ENCODE peak calls at places on chromosomes 4 and X, in ten cellular contexts. One of them, this sample, is unnamed.
A peak's percentile ranks its signal among the peaks of the same experiment; 100 is the strongest.

GRCh38 chrX:31580227-31580626 is 508.4 kb upstream of the FTHL17 start:
- DNase-seq in prostate gland: no peak
- DNase-seq in lower leg skin: no peak
- DNase-seq in AG04450: no peak
- DNase-seq in SK-N-SH: no peak
- DNase-seq in choroid plexus epithelial cell: peak; percentile 15
- DNase-seq in AG04449: no peak
- DNase-seq in tibial artery: no peak
- DNase-seq in tibial nerve: no peak
- DNase-seq in heart right ventricle: no peak
- DNase-seq in this sample: no peak

GRCh38 chrX:97845451-97845850 is 961.7 kb downstream of the RPA4 start:
- DNase-seq in SK-N-SH: peak; percentile 1
- DNase-seq in tibial artery: no peak
- DNase-seq in AG04450: no peak
- DNase-seq in AG04449: no peak
- DNase-seq in prostate gland: no peak
- DNase-seq in heart right ventricle: no peak
- DNase-seq in tibial nerve: no peak
- DNase-seq in choroid plexus epithelial cell: no peak
- DNase-seq in lower leg skin: no peak
- DNase-seq in this sample: no peak

GRCh38 chr4:173990126-173990878 is 293.2 kb downstream of the FBXO8 start:
- DNase-seq in tibial nerve: no peak
- DNase-seq in tibial artery: no peak
- DNase-seq in AG04450: no peak
- DNase-seq in SK-N-SH: no peak
- DNase-seq in heart right ventricle: peak; percentile 11
- DNase-seq in prostate gland: no peak
- DNase-seq in AG04449: peak; percentile 9
- DNase-seq in lower leg skin: no peak
- DNase-seq in choroid plexus epithelial cell: peak; percentile 69
- DNase-seq in this sample: no peak

GRCh38 chr4:177272007-177272406 is 37.7 kb upstream of the NEIL3 start:
- DNase-seq in lower leg skin: no peak
- DNase-seq in AG04450: no peak
- DNase-seq in tibial artery: no peak
- DNase-seq in prostate gland: no peak
- DNase-seq in AG04449: no peak
- DNase-seq in choroid plexus epithelial cell: no peak
- DNase-seq in heart right ventricle: no peak
- DNase-seq in tibial nerve: no peak
- DNase-seq in SK-N-SH: no peak
- DNase-seq in this sample: no peak

GRCh38 chrX:85994787-85995186 is 52.6 kb downstream of the CHM start:
- DNase-seq in lower leg skin: no peak
- DNase-seq in choroid plexus epithelial cell: peak; percentile 6
- DNase-seq in AG04449: no peak
- DNase-seq in prostate gland: no peak
- DNase-seq in tibial nerve: no peak
- DNase-seq in SK-N-SH: no peak
- DNase-seq in heart right ventricle: no peak
- DNase-seq in tibial artery: no peak
- DNase-seq in AG04450: no peak
- DNase-seq in this sample: no peak

GRCh38 chrX:69323786-69324720 is 158.8 kb upstream of the PJA1 start:
- DNase-seq in prostate gland: no peak
- DNase-seq in tibial artery: no peak
- DNase-seq in tibial nerve: no peak
- DNase-seq in AG04450: no peak
- DNase-seq in SK-N-SH: peak; percentile 3
- DNase-seq in heart right ventricle: no peak
- DNase-seq in lower leg skin: no peak
- DNase-seq in choroid plexus epithelial cell: no peak
- DNase-seq in AG04449: no peak
- DNase-seq in this sample: no peak

GRCh38 chrX:68669094-68669830 is 21.8 kb downstream of the STARD8 start:
- DNase-seq in tibial nerve: no peak
- DNase-seq in lower leg skin: no peak
- DNase-seq in AG04449: no peak
- DNase-seq in prostate gland: no peak
- DNase-seq in tibial artery: no peak
- DNase-seq in choroid plexus epithelial cell: no peak
- DNase-seq in AG04450: no peak
- DNase-seq in heart right ventricle: no peak
- DNase-seq in SK-N-SH: peak; percentile 68
- DNase-seq in this sample: no peak

GRCh38 chr4:43457866-43458265 is 565.4 kb downstream of the GRXCR1 start:
- DNase-seq in prostate gland: no peak
- DNase-seq in heart right ventricle: no peak
- DNase-seq in tibial artery: no peak
- DNase-seq in SK-N-SH: no peak
- DNase-seq in lower leg skin: no peak
- DNase-seq in tibial nerve: no peak
- DNase-seq in AG04450: no peak
- DNase-seq in AG04449: peak; percentile 4
- DNase-seq in choroid plexus epithelial cell: peak; percentile 16
- DNase-seq in this sample: no peak

GRCh38 chrX:9342581-9343051 is 122.2 kb upstream of the TBL1X start:
- DNase-seq in choroid plexus epithelial cell: peak; percentile 85
- DNase-seq in tibial artery: peak; percentile 92
- DNase-seq in AG04450: no peak
- DNase-seq in SK-N-SH: peak; percentile 90
- DNase-seq in prostate gland: peak; percentile 56
- DNase-seq in tibial nerve: peak; percentile 62
- DNase-seq in AG04449: no peak
- DNase-seq in heart right ventricle: peak; percentile 86
- DNase-seq in lower leg skin: peak; percentile 70
- DNase-seq in this sample: no peak

GRCh38 chr4:124177647-124178425 is 534.7 kb downstream of the ANKRD50 start:
- DNase-seq in tibial nerve: no peak
- DNase-seq in prostate gland: no peak
- DNase-seq in SK-N-SH: no peak
- DNase-seq in choroid plexus epithelial cell: peak; percentile 76
- DNase-seq in AG04449: no peak
- DNase-seq in tibial artery: no peak
- DNase-seq in lower leg skin: no peak
- DNase-seq in AG04450: peak; percentile 55
- DNase-seq in heart right ventricle: no peak
- DNase-seq in this sample: no peak

GRCh38 chrX:139206914-139207313 is 323.6 kb upstream of the F9 start:
- DNase-seq in tibial artery: no peak
- DNase-seq in heart right ventricle: no peak
- DNase-seq in AG04449: no peak
- DNase-seq in choroid plexus epithelial cell: no peak
- DNase-seq in AG04450: no peak
- DNase-seq in prostate gland: no peak
- DNase-seq in SK-N-SH: no peak
- DNase-seq in tibial nerve: no peak
- DNase-seq in lower leg skin: no peak
- DNase-seq in this sample: no peak

GRCh38 chrX:139202742-139203410 is 327.7 kb upstream of the F9 start:
- DNase-seq in heart right ventricle: no peak
- DNase-seq in AG04449: no peak
- DNase-seq in tibial nerve: no peak
- DNase-seq in lower leg skin: no peak
- DNase-seq in SK-N-SH: no peak
- DNase-seq in prostate gland: no peak
- DNase-seq in choroid plexus epithelial cell: no peak
- DNase-seq in AG04450: no peak
- DNase-seq in tibial artery: no peak
- DNase-seq in this sample: no peak

GRCh38 chrX:139204576-139204902 is 326.0 kb upstream of the F9 start:
- DNase-seq in choroid plexus epithelial cell: no peak
- DNase-seq in SK-N-SH: no peak
- DNase-seq in heart right ventricle: no peak
- DNase-seq in tibial nerve: no peak
- DNase-seq in prostate gland: no peak
- DNase-seq in tibial artery: no peak
- DNase-seq in lower leg skin: no peak
- DNase-seq in AG04449: no peak
- DNase-seq in AG04450: no peak
- DNase-seq in this sample: no peak

GRCh38 chrX:139203681-139204575 is 326.6 kb upstream of the F9 start:
- DNase-seq in AG04450: no peak
- DNase-seq in lower leg skin: no peak
- DNase-seq in choroid plexus epithelial cell: no peak
- DNase-seq in SK-N-SH: peak; percentile 33
- DNase-seq in tibial nerve: no peak
- DNase-seq in prostate gland: peak; percentile 12
- DNase-seq in tibial artery: no peak
- DNase-seq in AG04449: no peak
- DNase-seq in heart right ventricle: no peak
- DNase-seq in this sample: no peak

GRCh38 chrX:139204903-139205667 is 325.5 kb upstream of the F9 start:
- DNase-seq in tibial nerve: no peak
- DNase-seq in SK-N-SH: peak; percentile 27
- DNase-seq in heart right ventricle: no peak
- DNase-seq in tibial artery: no peak
- DNase-seq in prostate gland: peak; percentile 68
- DNase-seq in AG04450: no peak
- DNase-seq in choroid plexus epithelial cell: no peak
- DNase-seq in lower leg skin: no peak
- DNase-seq in AG04449: no peak
- DNase-seq in this sample: no peak
- H3K4me3 ChIP-seq in tibial nerve: peak overlapping the region; percentile 46
- H3K4me3 ChIP-seq in SK-N-SH: peak overlapping the region; percentile 41
- H3K4me3 ChIP-seq in heart right ventricle: peak overlapping the region; percentile 41
- H3K4me3 ChIP-seq in tibial artery: peak overlapping the region; percentile 55
- H3K4me3 ChIP-seq in prostate gland: peak overlapping the region; percentile 45
- H3K4me3 ChIP-seq in AG04450: peak overlapping the region; percentile 25
- H3K4me3 ChIP-seq in choroid plexus epithelial cell: no peak overlapping the region
- H3K4me3 ChIP-seq in lower leg skin: no peak overlapping the region
- H3K4me3 ChIP-seq in AG04449: peak overlapping the region; percentile 23
- H3K4me3 ChIP-seq in this sample: no peak overlapping the region

GRCh38 chr4:155973639-155974475 is 20.2 kb upstream of the CTSO start:
- DNase-seq in choroid plexus epithelial cell: peak; percentile 39
- DNase-seq in AG04450: no peak
- DNase-seq in tibial nerve: no peak
- DNase-seq in lower leg skin: no peak
- DNase-seq in heart right ventricle: no peak
- DNase-seq in prostate gland: no peak
- DNase-seq in tibial artery: no peak
- DNase-seq in AG04449: no peak
- DNase-seq in SK-N-SH: no peak
- DNase-seq in this sample: no peak

GRCh38 chr4:155974476-155974749 is 20.7 kb upstream of the CTSO start:
- DNase-seq in SK-N-SH: no peak
- DNase-seq in prostate gland: no peak
- DNase-seq in tibial artery: no peak
- DNase-seq in AG04450: no peak
- DNase-seq in AG04449: no peak
- DNase-seq in choroid plexus epithelial cell: no peak
- DNase-seq in lower leg skin: no peak
- DNase-seq in heart right ventricle: no peak
- DNase-seq in tibial nerve: no peak
- DNase-seq in this sample: peak; percentile 46

GRCh38 chr4:155974957-155975356 is 21.3 kb upstream of the CTSO start:
- DNase-seq in AG04449: no peak
- DNase-seq in prostate gland: no peak
- DNase-seq in lower leg skin: no peak
- DNase-seq in tibial artery: no peak
- DNase-seq in choroid plexus epithelial cell: no peak
- DNase-seq in tibial nerve: no peak
- DNase-seq in AG04450: no peak
- DNase-seq in heart right ventricle: no peak
- DNase-seq in SK-N-SH: no peak
- DNase-seq in this sample: no peak

GRCh38 chr4:155967098-155967497 is 13.4 kb upstream of the CTSO start:
- DNase-seq in AG04449: no peak
- DNase-seq in prostate gland: no peak
- DNase-seq in SK-N-SH: no peak
- DNase-seq in choroid plexus epithelial cell: peak; percentile 33
- DNase-seq in AG04450: no peak
- DNase-seq in tibial nerve: no peak
- DNase-seq in tibial artery: no peak
- DNase-seq in lower leg skin: no peak
- DNase-seq in heart right ventricle: no peak
- DNase-seq in this sample: no peak

DNA sequence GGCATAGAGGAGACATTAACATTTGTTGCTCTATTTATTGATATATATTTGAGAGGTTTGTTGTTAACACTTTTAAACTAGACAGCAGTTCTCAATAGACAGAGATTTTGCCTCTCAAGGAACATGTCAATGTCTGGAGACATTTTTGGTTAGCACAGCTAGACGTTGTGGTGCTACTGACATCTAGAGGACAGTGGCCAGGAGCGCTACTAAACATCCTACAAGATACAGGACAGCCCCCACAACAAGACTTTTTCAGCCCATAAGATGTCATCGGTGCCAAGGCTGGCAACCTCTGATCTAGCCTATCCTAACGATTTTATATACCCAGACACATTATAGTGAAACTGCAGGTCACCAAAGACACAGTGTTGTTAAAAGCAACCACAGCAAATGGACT is 18.4 kb upstream of the CTSO start:
- DNase-seq in prostate gland: no peak
- DNase-seq in tibial artery: no peak
- DNase-seq in lower leg skin: no peak
- DNase-seq in tibial nerve: peak; percentile 16
- DNase-seq in AG04450: no peak
- DNase-seq in choroid plexus epithelial cell: peak; percentile 79
- DNase-seq in AG04449: no peak
- DNase-seq in heart right ventricle: no peak
- DNase-seq in SK-N-SH: no peak
- DNase-seq in this sample: no peak
- TF ChIP-seq CTCF in prostate gland: no peak
- TF ChIP-seq CTCF in tibial artery: no peak
- TF ChIP-seq CTCF in lower leg skin: no peak
- TF ChIP-seq CTCF in tibial nerve: no peak
- TF ChIP-seq CTCF in AG04450: peak; percentile 59
- TF ChIP-seq CTCF in choroid plexus epithelial cell: peak; percentile 79
- TF ChIP-seq CTCF in AG04449: peak; percentile 36
- TF ChIP-seq CTCF in heart right ventricle: peak; percentile 22
- TF ChIP-seq CTCF in SK-N-SH: peak; percentile 51
- TF ChIP-seq CTCF in this sample: peak; percentile 53

GRCh38 chr4:134089885-134090284 is 111.7 kb downstream of the PABPC4L start:
- DNase-seq in tibial artery: no peak
- DNase-seq in choroid plexus epithelial cell: no peak
- DNase-seq in AG04450: no peak
- DNase-seq in prostate gland: no peak
- DNase-seq in SK-N-SH: no peak
- DNase-seq in heart right ventricle: no peak
- DNase-seq in lower leg skin: no peak
- DNase-seq in AG04449: no peak
- DNase-seq in tibial nerve: no peak
- DNase-seq in this sample: no peak
- H3K4me3 ChIP-seq in tibial artery: no peak overlapping the region
- H3K4me3 ChIP-seq in choroid plexus epithelial cell: no peak overlapping the region
- H3K4me3 ChIP-seq in AG04450: no peak overlapping the region
- H3K4me3 ChIP-seq in prostate gland: no peak overlapping the region
- H3K4me3 ChIP-seq in SK-N-SH: no peak overlapping the region
- H3K4me3 ChIP-seq in heart right ventricle: no peak overlapping the region
- H3K4me3 ChIP-seq in lower leg skin: no peak overlapping the region
- H3K4me3 ChIP-seq in AG04449: no peak overlapping the region
- H3K4me3 ChIP-seq in tibial nerve: no peak overlapping the region
- H3K4me3 ChIP-seq in this sample: no peak overlapping the region

DNA sequence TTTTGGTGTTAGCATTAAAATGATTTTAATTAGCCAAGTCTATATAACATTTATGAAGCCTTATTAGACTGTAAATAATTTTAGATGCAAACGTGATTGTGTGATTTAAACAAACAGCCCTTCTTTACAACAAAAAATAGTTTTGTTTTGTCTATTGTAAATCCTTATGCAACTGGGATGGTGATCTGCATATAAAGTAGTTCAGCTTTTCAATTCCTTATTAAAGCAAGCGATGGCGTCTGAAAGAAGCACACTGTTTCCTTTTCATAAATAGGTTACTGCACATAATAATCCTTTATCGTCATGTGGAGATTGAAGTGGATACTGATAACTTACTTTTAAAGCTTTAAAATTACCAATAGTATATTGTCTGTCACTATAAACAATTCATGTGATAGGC is 8.8 kb downstream of the SLITRK2 start:
- DNase-seq in AG04449: no peak
- DNase-seq in tibial artery: no peak
- DNase-seq in SK-N-SH: no peak
- DNase-seq in heart right ventricle: no peak
- DNase-seq in choroid plexus epithelial cell: no peak
- DNase-seq in tibial nerve: no peak
- DNase-seq in AG04450: no peak
- DNase-seq in prostate gland: no peak
- DNase-seq in lower leg skin: no peak
- DNase-seq in this sample: no peak
- TF ChIP-seq CTCF in AG04449: no peak
- TF ChIP-seq CTCF in tibial artery: no peak
- TF ChIP-seq CTCF in SK-N-SH: no peak
- TF ChIP-seq CTCF in heart right ventricle: no peak
- TF ChIP-seq CTCF in choroid plexus epithelial cell: no peak
- TF ChIP-seq CTCF in tibial nerve: no peak
- TF ChIP-seq CTCF in AG04450: no peak
- TF ChIP-seq CTCF in prostate gland: no peak
- TF ChIP-seq CTCF in lower leg skin: no peak
- TF ChIP-seq CTCF in this sample: no peak

This sample was measured in GM12864.